ENCODE peak calls at places on chromosomes 6 and 20, in five cellular contexts. Q is PC-9, F is neural progenitor cell, T is GM23338, M is PC-3. K is an unnamed sample.

GRCh38 chr20:46688151-46689081 is 828 bp downstream of the TP53RK start:
- DNase-seq in Q (no peak), F (no peak), T (no peak), M (peak; percentile 34), K (no peak)

GRCh38 chr6:92777146-92777740 is 642.1 kb downstream of the EPHA7 start:
- DNase-seq in Q (no peak), F (peak; percentile 50), T (peak; percentile 82), M (peak; percentile 52), K (peak; percentile 65)

GRCh38 chr6:155228549-155229166 is 35.2 kb upstream of the CLDN20 start:
- DNase-seq in Q (no peak), F (no peak), T (no peak), M (no peak), K (no peak)

GRCh38 chr20:8234580-8234979 is 102.5 kb downstream of the PLCB1 start:
- DNase-seq in Q (no peak), F (no peak), T (no peak), M (no peak), K (no peak)

GRCh38 chr20:10110151-10110550 is 75.4 kb downstream of the ANKEF1 start:
- DNase-seq in Q (no peak), F (no peak), T (no peak), M (peak; percentile 68), K (no peak)

GRCh38 chr6:42818878-42819277 is 37.0 kb downstream of the BICRAL start:
- DNase-seq in Q (no peak), F (no peak), T (no peak), M (no peak), K (no peak)

GRCh38 chr20:47338131-47338628 is 18.3 kb downstream of the ZMYND8 start:
- DNase-seq in Q (no peak), F (no peak), T (no peak), M (no peak), K (no peak)

GRCh38 chr6:36216559-36216958 is 20.0 kb downstream of the BRPF3 start:
- DNase-seq in Q (no peak), F (no peak), T (no peak), M (peak; percentile 48), K (no peak)

GRCh38 chr6:81480139-81480538 is 272.3 kb downstream of the TENT5A start:
- DNase-seq in Q (peak; percentile 77), F (no peak), T (no peak), M (peak; percentile 73), K (no peak)

GRCh38 chr6:89582669-89583325 is 55.8 kb downstream of the LYRM2 start:
- DNase-seq in Q (no peak), F (no peak), T (no peak), M (no peak), K (no peak)

GRCh38 chr6:11653028-11653583 is 115.6 kb downstream of the TMEM170B start:
- DNase-seq in Q (peak; percentile 69), F (no peak), T (peak; percentile 8), M (peak; percentile 74), K (no peak)

GRCh38 chr20:19644085-19644484 is 114.0 kb upstream of the RIN2 start:
- DNase-seq in Q (no peak), F (no peak), T (no peak), M (peak; percentile 63), K (no peak)

GRCh38 chr6:73182021-73182607 is 43.2 kb downstream of the KHDC1L start:
- DNase-seq in Q (no peak), F (no peak), T (no peak), M (no peak), K (peak; percentile 55)

GRCh38 chr6:170058878-170059485 is 231.9 kb downstream of the DLL1 start:
- DNase-seq in Q (no peak), F (no peak), T (no peak), M (no peak), K (no peak)

GRCh38 chr6:155154158-155154830 is 109.5 kb upstream of the CLDN20 start:
- DNase-seq in Q (peak; percentile 86), F (no peak), T (no peak), M (peak; percentile 88), K (no peak)

GRCh38 chr6:47587503-47587902 is 109.9 kb downstream of the CD2AP start:
- DNase-seq in Q (no peak), F (no peak), T (no peak), M (peak; percentile 12), K (no peak)

GRCh38 chr20:17972121-17972520 is 3.3 kb downstream of the MGME1 start:
- DNase-seq in Q (no peak), F (no peak), T (no peak), M (peak; percentile 25), K (no peak)

GRCh38 chr20:21125072-21125848 is 622 bp upstream of the KIZ start:
- DNase-seq in Q (peak; percentile 53), F (peak; percentile 72), T (peak; percentile 57), M (peak; percentile 62), K (no peak)

GRCh38 chr6:84522135-84522535 is 242.3 kb downstream of the TBX18 start:
- DNase-seq in Q (peak; percentile 48), F (no peak), T (no peak), M (peak; percentile 83), K (no peak)

GRCh38 chr6:164628302-164628931 is 681.0 kb downstream of the C6orf118 start:
- DNase-seq in Q (no peak), F (no peak), T (peak; percentile 3), M (no peak), K (no peak)

GRCh38 chr6:112325449-112325848 is 21.7 kb upstream of the RFPL4B start:
- DNase-seq in Q (no peak), F (no peak), T (peak; percentile 9), M (no peak), K (no peak)

GRCh38 chr20:63274381-63275228 is 2.0 kb downstream of the ARFGAP1 start:
- DNase-seq in Q (no peak), F (no peak), T (no peak), M (no peak), K (no peak)

GRCh38 chr20:45041464-45042337 is 59.2 kb downstream of the KCNS1 start:
- DNase-seq in Q (peak; percentile 94), F (no peak), T (peak; percentile 75), M (peak; percentile 80), K (no peak)

GRCh38 chr20:11976966-11977365 is 59.3 kb downstream of the BTBD3 start:
- DNase-seq in Q (no peak), F (no peak), T (no peak), M (peak; percentile 20), K (no peak)

GRCh38 chr6:34052918-34053608 is 92.8 kb downstream of the GRM4 start:
- DNase-seq in Q (no peak), F (no peak), T (no peak), M (no peak), K (no peak)

GRCh38 chr20:53390780-53391179 is 202.9 kb downstream of the ZNF217 start:
- DNase-seq in Q (no peak), F (no peak), T (no peak), M (no peak), K (no peak)

GRCh38 chr20:39263076-39263475 is 300.9 kb downstream of the DHX35 start:
- DNase-seq in Q (no peak), F (no peak), T (no peak), M (peak; percentile 33), K (no peak)

GRCh38 chr20:41425180-41425884 is 58.7 kb upstream of the EMILIN3 start:
- DNase-seq in Q (no peak), F (no peak), T (no peak), M (no peak), K (no peak)

GRCh38 chr20:17825949-17826843 is 126.4 kb downstream of the BANF2 start:
- DNase-seq in Q (no peak), F (no peak), T (no peak), M (peak; percentile 49), K (no peak)

GRCh38 chr6:29810371-29810770 is 17.3 kb upstream of the HLA-G start:
- DNase-seq in Q (no peak), F (no peak), T (no peak), M (no peak), K (no peak)

GRCh38 chr6:29811377-29811776 is 16.2 kb upstream of the HLA-G start:
- DNase-seq in Q (no peak), F (no peak), T (no peak), M (no peak), K (no peak)

GRCh38 chr6:29809249-29809648 is 18.4 kb upstream of the HLA-G start:
- DNase-seq in Q (no peak), F (no peak), T (no peak), M (peak; percentile 39), K (no peak)

DNA sequence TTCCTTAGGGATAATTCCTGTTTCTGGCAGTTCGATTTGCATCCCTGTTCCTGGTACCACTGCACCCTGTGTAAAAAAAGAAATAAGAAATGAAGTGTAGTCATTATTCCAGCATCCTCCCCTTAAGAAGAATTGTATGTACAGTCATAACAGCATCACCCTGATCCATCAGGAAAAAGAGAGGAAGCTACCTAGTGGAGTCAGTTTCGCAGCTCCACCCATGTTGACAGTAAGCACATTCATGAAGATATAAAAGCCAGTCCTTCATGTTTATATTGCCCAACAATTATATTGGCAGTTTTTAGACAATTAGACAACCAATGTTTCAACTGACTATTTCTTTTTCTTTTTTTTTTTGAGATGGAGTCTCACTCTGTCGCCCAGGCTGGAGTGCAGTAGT is 21.2 kb upstream of the HLA-G start:
- DNase-seq in Q (no peak), F (no peak), T (no peak), M (peak; percentile 48), K (no peak)
- TF ChIP-seq CTCF in Q (no peak), F (no peak), T (no peak), M (no peak), K (no peak)

DNA sequence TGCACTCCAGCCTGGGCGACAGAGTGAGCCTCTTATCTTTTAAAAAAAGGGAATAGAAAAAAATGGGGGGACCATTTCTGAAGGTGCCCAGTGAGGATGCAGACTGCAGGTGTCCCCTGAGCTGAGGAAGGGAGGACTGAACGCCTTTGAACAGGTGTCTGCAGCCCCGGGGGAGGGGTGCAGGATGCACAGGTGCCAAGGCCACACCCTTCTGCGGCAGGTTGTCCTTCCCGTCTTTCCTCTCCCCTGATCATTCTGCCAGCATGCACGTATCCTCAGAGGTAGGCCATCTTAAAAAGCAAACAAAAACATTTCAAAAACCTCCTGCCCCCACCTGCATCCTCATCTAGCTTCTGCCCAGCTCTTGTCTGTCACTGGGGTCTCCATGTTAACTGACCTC is 101.3 kb downstream of the MTHFD1L start:
- DNase-seq in Q (no peak), F (no peak), T (no peak), M (no peak), K (no peak)
- TF ChIP-seq EZH2 in Q (no peak), F (no peak), T (no peak), M (no peak), K (no peak)

GRCh38 chr6:27136978-27137814 is 110.3 kb upstream of the PRSS16 start:
- DNase-seq in Q (no peak), F (no peak), T (no peak), M (no peak), K (no peak)
- H3F3A ChIP-seq in Q (peaks cover 30% of the 10 kb centered on the region), F (peaks cover 63% of the 10 kb centered on the region), T (no peaks in the 10 kb centered on the region), M (peaks cover 12% of the 10 kb centered on the region), K (peaks cover 54% of the 10 kb centered on the region)

GRCh38 chr6:37699138-37699766 is 1.6 kb upstream of the MDGA1 start:
- DNase-seq in Q (no peak), F (no peak), T (no peak), M (no peak), K (peak; percentile 61)
- TF ChIP-seq CTCF in Q (no peak), F (no peak), T (no peak), M (no peak), K (no peak)

GRCh38 chr20:22567944-22568871 is 16.2 kb downstream of the FOXA2 start:
- DNase-seq in Q (no peak), F (peak; percentile 59), T (peak; percentile 72), M (no peak), K (no peak)
- TF ChIP-seq EZH2 in Q (no peak), F (peak; percentile 90), T (peak; percentile 62), M (no peak), K (no peak)

GRCh38 chr20:49276895-49277785 is 717 bp downstream of the ZNFX1 start:
- DNase-seq in Q (no peak), F (peak; percentile 41), T (peak; percentile 35), M (peak; percentile 22), K (no peak)
- H3F3A ChIP-seq in Q (peaks cover 54% of the 10 kb centered on the region), F (peaks cover 32% of the 10 kb centered on the region), T (peaks cover 42% of the 10 kb centered on the region), M (peaks cover 28% of the 10 kb centered on the region), K (peaks cover 42% of the 10 kb centered on the region)

K was measured in MM.1S.